ENCODE peak calls at places on chromosomes 1 and 21, in seven cellular contexts. One of them, this sample, is unnamed.

GRCh38 chr1:196178083-196178635 is 430.1 kb downstream of the KCNT2 start:
- DNase-seq in CD8-positive, alpha-beta T cell: no peak
- DNase-seq in upper lobe of right lung: no peak
- DNase-seq in heart left ventricle: no peak
- DNase-seq in ovary: no peak
- DNase-seq in RWPE1: no peak
- DNase-seq in esophagus squamous epithelium: no peak
- DNase-seq in this sample: no peak

GRCh38 chr1:85911742-85912141 is 203.5 kb upstream of the ZNHIT6 start:
- DNase-seq in CD8-positive, alpha-beta T cell: no peak
- DNase-seq in upper lobe of right lung: no peak
- DNase-seq in heart left ventricle: no peak
- DNase-seq in ovary: no peak
- DNase-seq in RWPE1: no peak
- DNase-seq in esophagus squamous epithelium: no peak
- DNase-seq in this sample: no peak

GRCh38 chr1:46394108-46394871 is at the start of gene FAAH:
- DNase-seq in CD8-positive, alpha-beta T cell: no peak
- DNase-seq in upper lobe of right lung: peak; percentile 89
- DNase-seq in heart left ventricle: peak; percentile 81
- DNase-seq in ovary: peak; percentile 64
- DNase-seq in RWPE1: no peak
- DNase-seq in esophagus squamous epithelium: no peak
- DNase-seq in this sample: no peak

GRCh38 chr1:112002525-112002924 is 13.1 kb upstream of the KCND3 start:
- DNase-seq in CD8-positive, alpha-beta T cell: no peak
- DNase-seq in upper lobe of right lung: no peak
- DNase-seq in heart left ventricle: no peak
- DNase-seq in ovary: no peak
- DNase-seq in RWPE1: no peak
- DNase-seq in esophagus squamous epithelium: no peak
- DNase-seq in this sample: no peak

GRCh38 chr21:33936221-33937038 is 20.8 kb upstream of the ATP5PO start:
- DNase-seq in CD8-positive, alpha-beta T cell: peak; percentile 53
- DNase-seq in upper lobe of right lung: no peak
- DNase-seq in heart left ventricle: no peak
- DNase-seq in ovary: no peak
- DNase-seq in RWPE1: no peak
- DNase-seq in esophagus squamous epithelium: no peak
- DNase-seq in this sample: no peak

GRCh38 chr1:166165661-166166399 is 971 bp downstream of the FAM78B start:
- DNase-seq in CD8-positive, alpha-beta T cell: no peak
- DNase-seq in upper lobe of right lung: no peak
- DNase-seq in heart left ventricle: no peak
- DNase-seq in ovary: peak; percentile 19
- DNase-seq in RWPE1: no peak
- DNase-seq in esophagus squamous epithelium: no peak
- DNase-seq in this sample: no peak

GRCh38 chr1:237029240-237029639 is 12.7 kb upstream of the RYR2 start:
- DNase-seq in CD8-positive, alpha-beta T cell: no peak
- DNase-seq in upper lobe of right lung: no peak
- DNase-seq in heart left ventricle: no peak
- DNase-seq in ovary: no peak
- DNase-seq in RWPE1: no peak
- DNase-seq in esophagus squamous epithelium: no peak
- DNase-seq in this sample: no peak

GRCh38 chr1:169918927-169919326 is 25.2 kb upstream of the SCYL3 start:
- DNase-seq in CD8-positive, alpha-beta T cell: no peak
- DNase-seq in upper lobe of right lung: no peak
- DNase-seq in heart left ventricle: no peak
- DNase-seq in ovary: no peak
- DNase-seq in RWPE1: no peak
- DNase-seq in esophagus squamous epithelium: no peak
- DNase-seq in this sample: no peak

GRCh38 chr1:167713330-167714081 is 8.3 kb upstream of the MPZL1 start:
- DNase-seq in CD8-positive, alpha-beta T cell: no peak
- DNase-seq in upper lobe of right lung: peak; percentile 71
- DNase-seq in heart left ventricle: peak; percentile 67
- DNase-seq in ovary: peak; percentile 49
- DNase-seq in RWPE1: no peak
- DNase-seq in esophagus squamous epithelium: no peak
- DNase-seq in this sample: no peak

GRCh38 chr1:94014635-94015488 is 105.6 kb upstream of the GCLM start:
- DNase-seq in CD8-positive, alpha-beta T cell: no peak
- DNase-seq in upper lobe of right lung: no peak
- DNase-seq in heart left ventricle: no peak
- DNase-seq in ovary: no peak
- DNase-seq in RWPE1: no peak
- DNase-seq in esophagus squamous epithelium: no peak
- DNase-seq in this sample: no peak

GRCh38 chr1:167722152-167722869 is 529 bp downstream of the MPZL1 start:
- DNase-seq in CD8-positive, alpha-beta T cell: no peak
- DNase-seq in upper lobe of right lung: peak; percentile 73
- DNase-seq in heart left ventricle: no peak
- DNase-seq in ovary: no peak
- DNase-seq in RWPE1: peak; percentile 63
- DNase-seq in esophagus squamous epithelium: no peak
- DNase-seq in this sample: no peak

GRCh38 chr1:180217021-180217420 is 13.0 kb upstream of the LHX4 start:
- DNase-seq in CD8-positive, alpha-beta T cell: no peak
- DNase-seq in upper lobe of right lung: peak; percentile 62
- DNase-seq in heart left ventricle: no peak
- DNase-seq in ovary: no peak
- DNase-seq in RWPE1: no peak
- DNase-seq in esophagus squamous epithelium: no peak
- DNase-seq in this sample: no peak

GRCh38 chr21:42067531-42068255 is 3.4 kb upstream of the UMODL1 start:
- DNase-seq in CD8-positive, alpha-beta T cell: no peak
- DNase-seq in upper lobe of right lung: no peak
- DNase-seq in heart left ventricle: peak; percentile 21
- DNase-seq in ovary: no peak
- DNase-seq in RWPE1: no peak
- DNase-seq in esophagus squamous epithelium: no peak
- DNase-seq in this sample: no peak

GRCh38 chr1:57133686-57134085 is 167.9 kb upstream of the C8B start:
- DNase-seq in CD8-positive, alpha-beta T cell: no peak
- DNase-seq in upper lobe of right lung: no peak
- DNase-seq in heart left ventricle: no peak
- DNase-seq in ovary: no peak
- DNase-seq in RWPE1: no peak
- DNase-seq in esophagus squamous epithelium: no peak
- DNase-seq in this sample: no peak

GRCh38 chr1:111628153-111628552 is 8.6 kb downstream of the RAP1A start:
- DNase-seq in CD8-positive, alpha-beta T cell: no peak
- DNase-seq in upper lobe of right lung: no peak
- DNase-seq in heart left ventricle: no peak
- DNase-seq in ovary: no peak
- DNase-seq in RWPE1: no peak
- DNase-seq in esophagus squamous epithelium: no peak
- DNase-seq in this sample: no peak

GRCh38 chr1:51897699-51898031 is 19.1 kb upstream of the NRDC start:
- DNase-seq in CD8-positive, alpha-beta T cell: no peak
- DNase-seq in upper lobe of right lung: no peak
- DNase-seq in heart left ventricle: no peak
- DNase-seq in ovary: no peak
- DNase-seq in RWPE1: peak; percentile 87
- DNase-seq in esophagus squamous epithelium: no peak
- DNase-seq in this sample: no peak

GRCh38 chr1:43274125-43274803 is 4.5 kb downstream of the TMEM125 start:
- DNase-seq in CD8-positive, alpha-beta T cell: peak; percentile 17
- DNase-seq in upper lobe of right lung: peak; percentile 64
- DNase-seq in heart left ventricle: no peak
- DNase-seq in ovary: no peak
- DNase-seq in RWPE1: peak; percentile 34
- DNase-seq in esophagus squamous epithelium: no peak
- DNase-seq in this sample: no peak

GRCh38 chr1:245946905-245947304 is 560.2 kb downstream of the SMYD3 start:
- DNase-seq in CD8-positive, alpha-beta T cell: no peak
- DNase-seq in upper lobe of right lung: no peak
- DNase-seq in heart left ventricle: no peak
- DNase-seq in ovary: peak; percentile 23
- DNase-seq in RWPE1: no peak
- DNase-seq in esophagus squamous epithelium: no peak
- DNase-seq in this sample: no peak

GRCh38 chr21:46551636-46552241 is 53.1 kb downstream of the S100B start:
- DNase-seq in CD8-positive, alpha-beta T cell: peak; percentile 34
- DNase-seq in upper lobe of right lung: peak; percentile 79
- DNase-seq in heart left ventricle: no peak
- DNase-seq in ovary: no peak
- DNase-seq in RWPE1: no peak
- DNase-seq in esophagus squamous epithelium: no peak
- DNase-seq in this sample: no peak

GRCh38 chr1:115705085-115706008 is 63.2 kb downstream of the CASQ2 start:
- DNase-seq in CD8-positive, alpha-beta T cell: no peak
- DNase-seq in upper lobe of right lung: no peak
- DNase-seq in heart left ventricle: no peak
- DNase-seq in ovary: no peak
- DNase-seq in RWPE1: peak; percentile 27
- DNase-seq in esophagus squamous epithelium: no peak
- DNase-seq in this sample: peak; percentile 39

GRCh38 chr21:24197132-24197643 is 1410.1 kb downstream of the MRPL39 start:
- DNase-seq in CD8-positive, alpha-beta T cell: no peak
- DNase-seq in upper lobe of right lung: no peak
- DNase-seq in heart left ventricle: no peak
- DNase-seq in ovary: no peak
- DNase-seq in RWPE1: no peak
- DNase-seq in esophagus squamous epithelium: no peak
- DNase-seq in this sample: no peak

DNA sequence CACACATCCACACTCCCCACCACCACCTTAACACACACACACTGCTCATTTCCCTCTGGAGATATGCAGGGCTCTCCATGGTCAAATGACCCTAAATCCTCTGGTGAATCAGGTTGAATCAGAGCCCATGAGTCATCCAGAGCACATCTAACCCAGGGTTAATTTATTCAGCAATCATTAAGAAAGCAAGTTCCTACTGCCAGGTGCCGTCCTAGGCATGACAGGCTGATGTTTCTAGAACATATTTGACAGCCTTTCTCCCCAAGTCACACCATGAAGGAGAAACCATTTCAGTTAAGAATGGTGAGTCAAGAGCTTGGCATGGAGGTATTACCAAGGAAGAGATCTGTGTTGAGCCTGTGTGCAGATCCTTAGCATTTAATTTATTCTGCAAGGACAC is 194.3 kb upstream of the CAMK1G start:
- DNase-seq in CD8-positive, alpha-beta T cell: no peak
- DNase-seq in upper lobe of right lung: no peak
- DNase-seq in heart left ventricle: no peak
- DNase-seq in ovary: no peak
- DNase-seq in RWPE1: peak; percentile 92
- DNase-seq in esophagus squamous epithelium: no peak
- DNase-seq in this sample: peak; percentile 97
- H3K27ac ChIP-seq in CD8-positive, alpha-beta T cell: no peak overlapping the region
- H3K27ac ChIP-seq in upper lobe of right lung: no peak overlapping the region
- H3K27ac ChIP-seq in heart left ventricle: no peak overlapping the region
- H3K27ac ChIP-seq in ovary: no peak overlapping the region
- H3K27ac ChIP-seq in RWPE1: peak overlapping the region; percentile 92
- H3K27ac ChIP-seq in esophagus squamous epithelium: peak overlapping the region; percentile 84
- H3K27ac ChIP-seq in this sample: peak overlapping the region; percentile 98

DNA sequence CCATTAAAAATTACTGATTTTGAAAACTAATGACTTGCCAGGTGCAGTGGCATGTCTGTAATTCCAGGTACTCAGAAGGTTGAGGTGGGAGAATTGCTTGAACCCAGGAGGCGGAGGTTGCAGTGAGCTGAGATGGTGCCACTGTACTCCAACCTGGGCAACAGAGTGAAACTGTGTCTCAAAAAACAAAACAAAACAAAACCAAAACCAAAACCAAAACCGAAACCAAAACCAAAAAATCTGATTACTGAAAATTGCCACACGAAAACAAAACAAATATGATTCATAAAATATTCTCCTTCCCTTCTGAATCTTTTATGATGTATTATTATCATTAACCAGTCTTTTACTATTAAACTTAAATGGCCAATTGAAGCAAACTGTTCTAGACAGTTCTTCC is 74.1 kb downstream of the SERINC2 start:
- DNase-seq in CD8-positive, alpha-beta T cell: no peak
- DNase-seq in upper lobe of right lung: no peak
- DNase-seq in heart left ventricle: no peak
- DNase-seq in ovary: no peak
- DNase-seq in RWPE1: no peak
- DNase-seq in esophagus squamous epithelium: no peak
- DNase-seq in this sample: no peak
- H3K27ac ChIP-seq in CD8-positive, alpha-beta T cell: no peak overlapping the region
- H3K27ac ChIP-seq in upper lobe of right lung: no peak overlapping the region
- H3K27ac ChIP-seq in heart left ventricle: no peak overlapping the region
- H3K27ac ChIP-seq in ovary: no peak overlapping the region
- H3K27ac ChIP-seq in RWPE1: no peak overlapping the region
- H3K27ac ChIP-seq in esophagus squamous epithelium: no peak overlapping the region
- H3K27ac ChIP-seq in this sample: no peak overlapping the region

GRCh38 chr1:204641455-204641854 is 44.1 kb downstream of the LRRN2 start:
- DNase-seq in CD8-positive, alpha-beta T cell: no peak
- DNase-seq in upper lobe of right lung: no peak
- DNase-seq in heart left ventricle: no peak
- DNase-seq in ovary: no peak
- DNase-seq in RWPE1: no peak
- DNase-seq in esophagus squamous epithelium: no peak
- DNase-seq in this sample: no peak
- H3K27ac ChIP-seq in CD8-positive, alpha-beta T cell: no peak overlapping the region
- H3K27ac ChIP-seq in upper lobe of right lung: no peak overlapping the region
- H3K27ac ChIP-seq in heart left ventricle: no peak overlapping the region
- H3K27ac ChIP-seq in ovary: no peak overlapping the region
- H3K27ac ChIP-seq in RWPE1: no peak overlapping the region
- H3K27ac ChIP-seq in esophagus squamous epithelium: no peak overlapping the region
- H3K27ac ChIP-seq in this sample: no peak overlapping the region

GRCh38 chr1:26998319-26999300 is 5.1 kb downstream of the TRNP1 start:
- DNase-seq in CD8-positive, alpha-beta T cell: no peak
- DNase-seq in upper lobe of right lung: no peak
- DNase-seq in heart left ventricle: no peak
- DNase-seq in ovary: no peak
- DNase-seq in RWPE1: peak; percentile 93
- DNase-seq in esophagus squamous epithelium: no peak
- DNase-seq in this sample: no peak
- H3K27ac ChIP-seq in CD8-positive, alpha-beta T cell: no peak overlapping the region
- H3K27ac ChIP-seq in upper lobe of right lung: peak overlapping the region; percentile 67
- H3K27ac ChIP-seq in heart left ventricle: peak overlapping the region; percentile 60
- H3K27ac ChIP-seq in ovary: no peak overlapping the region
- H3K27ac ChIP-seq in RWPE1: peak overlapping the region; percentile 99
- H3K27ac ChIP-seq in esophagus squamous epithelium: peak overlapping the region; percentile 90
- H3K27ac ChIP-seq in this sample: peak overlapping the region; percentile 95